ENCODE peak calls at places on chromosomes 3 and 15, in eight cellular contexts. S is CD8-positive, alpha-beta T cell; K is stomach; Z is tibial artery; B is upper lobe of right lung; T is SK-N-SH; X is ovary; G is AG04450. Y is an unnamed sample.

GRCh38 chr3:52705688-52706686 is at the start of the genes GLT8D1 and SPCS1:
- DNase-seq in S (peak; percentile 85), Z (peak; percentile 91), K (peak; percentile 82), X (peak; percentile 83), T (peak; percentile 96), B (peak; percentile 95), G (peak; percentile 41), Y (peak; percentile 85)

GRCh38 chr3:48473617-48473952 is 27.0 kb downstream of the ATRIP start:
- DNase-seq in G (no peak), Z (peak; percentile 53), S (no peak), T (no peak), X (no peak), B (no peak), K (no peak), Y (no peak)

GRCh38 chr15:84552896-84553295 is 47.9 kb upstream of the ZSCAN2 start:
- DNase-seq in T (no peak), S (no peak), B (no peak), G (no peak), Z (no peak), X (no peak), K (no peak), Y (no peak)

GRCh38 chr3:197030379-197031314 is 1.0 kb upstream of the MELTF start:
- DNase-seq in S (peak; percentile 7), T (no peak), B (no peak), Z (no peak), G (no peak), K (no peak), X (no peak), Y (peak; percentile 83)

GRCh38 chr15:55257933-55258332 is 31.7 kb downstream of the RAB27A start:
- DNase-seq in B (no peak), G (no peak), Z (no peak), S (no peak), T (no peak), X (no peak), K (no peak), Y (no peak)

GRCh38 chr15:101031203-101031602 is 112.0 kb downstream of the LRRK1 start:
- DNase-seq in X (peak; percentile 10), S (no peak), B (peak; percentile 20), T (no peak), K (peak; percentile 16), Z (peak; percentile 28), G (no peak), Y (peak; percentile 54)

GRCh38 chr3:169147246-169148008 is 516.1 kb downstream of the MECOM start:
- DNase-seq in G (no peak), T (peak; percentile 64), X (no peak), B (peak; percentile 68), K (peak; percentile 52), Z (peak; percentile 60), S (no peak), Y (no peak)

GRCh38 chr3:101954361-101954760 is 105.0 kb downstream of the NFKBIZ start:
- DNase-seq in B (no peak), G (no peak), X (no peak), Z (no peak), S (no peak), K (no peak), T (no peak), Y (no peak)

GRCh38 chr15:70526974-70527325 is 236.4 kb downstream of the UACA start:
- DNase-seq in Z (no peak), K (no peak), B (no peak), T (no peak), X (no peak), G (no peak), S (peak; percentile 7), Y (no peak)

GRCh38 chr3:8837172-8837571 is 67.8 kb upstream of the OXTR start:
- DNase-seq in G (no peak), S (no peak), X (no peak), T (no peak), K (no peak), Z (no peak), B (no peak), Y (peak; percentile 70)

GRCh38 chr3:193895409-193895808 is 240.5 kb upstream of the HES1 start:
- DNase-seq in K (no peak), S (no peak), Z (no peak), B (no peak), G (no peak), X (no peak), T (no peak), Y (no peak)

GRCh38 chr3:136818191-136818850 is 605 bp upstream of the SLC35G2 start:
- DNase-seq in B (no peak), Z (peak; percentile 66), K (peak; percentile 26), X (peak; percentile 40), S (peak; percentile 22), G (peak; percentile 59), T (peak; percentile 76), Y (no peak)
- H3K4me3 ChIP-seq in B (peak overlapping the region; percentile 78), Z (peak overlapping the region; percentile 60), K (peak overlapping the region; percentile 62), X (peak overlapping the region; percentile 62), S (peak overlapping the region; percentile 55), G (peak overlapping the region; percentile 80), T (peak overlapping the region; percentile 77), Y (peak overlapping the region; percentile 77)

DNA sequence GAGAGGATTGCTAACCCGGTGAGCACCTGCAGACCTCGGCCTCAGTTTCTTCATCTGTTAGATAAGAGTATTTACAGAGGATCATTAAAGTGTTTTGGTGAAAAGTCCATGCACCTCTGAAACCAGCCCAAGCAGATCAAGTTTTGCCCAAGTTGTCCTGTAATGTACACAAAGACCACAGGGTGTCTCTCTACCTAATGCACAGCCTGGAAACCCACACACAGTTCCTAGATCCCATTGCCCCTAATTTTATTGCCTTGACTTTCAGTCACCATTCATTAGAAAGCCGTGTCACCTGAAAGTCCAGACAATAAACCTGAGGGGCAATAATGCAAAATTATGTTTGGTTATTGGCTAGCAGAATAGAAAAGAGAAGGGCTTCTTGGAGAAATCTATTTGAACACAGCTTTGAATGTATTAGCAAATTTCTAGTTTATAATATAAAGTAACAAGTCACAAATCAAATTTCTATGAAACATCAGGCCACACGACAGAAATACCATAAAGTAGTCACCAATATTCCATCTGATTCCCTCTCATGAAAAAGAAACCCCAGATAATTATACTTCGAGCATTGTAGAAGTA is 161.3 kb upstream of the SLC2A2 start:
- DNase-seq in S (no peak), K (no peak), T (peak; percentile 48), X (no peak), Z (no peak), G (no peak), B (no peak), Y (no peak)
- TF ChIP-seq CTCF in S (peak; percentile 75), K (no peak), T (peak; percentile 75), X (no peak), Z (peak; percentile 39), G (peak; percentile 77), B (peak; percentile 59), Y (no peak)

DNA sequence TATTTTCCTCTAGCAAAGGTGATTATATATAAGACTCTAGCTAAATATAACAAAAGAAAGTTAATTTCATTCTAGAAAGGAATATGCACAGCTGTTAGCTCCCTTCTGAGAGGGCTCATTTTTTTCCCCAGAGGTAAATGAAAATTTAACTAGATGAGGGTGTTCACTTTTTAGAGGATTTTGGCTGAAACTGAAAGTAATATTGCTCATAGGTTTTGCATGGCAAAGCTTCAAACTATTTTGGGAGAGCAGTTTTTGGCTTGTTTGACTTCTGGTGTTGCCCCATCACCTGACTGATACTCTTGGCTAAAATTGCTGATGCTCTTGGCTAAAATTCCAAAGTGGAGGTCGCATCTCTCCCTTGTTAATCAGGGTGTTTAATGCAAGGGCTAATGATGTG is 311.9 kb downstream of the EDEM1 start:
- DNase-seq in T (no peak), K (no peak), Z (no peak), G (no peak), X (no peak), B (no peak), S (no peak), Y (no peak)
- H3K27ac ChIP-seq in T (no peak overlapping the region), K (no peak overlapping the region), Z (no peak overlapping the region), G (no peak overlapping the region), X (no peak overlapping the region), B (no peak overlapping the region), S (no peak overlapping the region), Y (no peak overlapping the region)

DNA sequence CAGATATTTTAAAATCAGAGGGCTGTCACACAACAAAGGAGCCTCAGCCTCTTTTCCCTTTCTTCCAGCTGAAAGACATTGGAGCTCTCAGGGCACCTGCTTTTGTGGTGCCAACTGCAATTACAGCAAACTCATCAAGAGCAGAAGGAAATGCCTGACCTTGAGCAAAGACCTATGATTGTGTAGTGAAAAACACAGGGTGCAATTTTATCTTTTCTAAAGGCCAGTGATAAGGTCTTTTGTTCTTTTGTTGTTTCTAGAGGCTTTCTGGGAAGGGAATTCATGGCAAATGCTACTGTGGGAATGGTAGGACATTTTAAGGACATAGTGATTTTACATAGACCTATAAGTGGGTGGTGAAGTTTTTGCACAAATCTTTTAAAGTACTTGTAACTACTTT is 214.3 kb downstream of the OXSM start:
- DNase-seq in Z (no peak), X (no peak), B (no peak), G (no peak), T (no peak), S (no peak), K (peak; percentile 30), Y (no peak)
- H3K4me3 ChIP-seq in Z (no peak overlapping the region), X (no peak overlapping the region), B (no peak overlapping the region), G (no peak overlapping the region), T (no peak overlapping the region), S (no peak overlapping the region), K (no peak overlapping the region), Y (no peak overlapping the region)

Y was measured in vagina.